ENCODE peak calls at places on chromosomes 6 and 20, in nine cellular contexts. Q, R, I, B, X, L, N, H and O are unnamed samples.
A peak's percentile ranks its signal among the peaks of the same experiment; 100 is the strongest.

GRCh38 chr6:72621243-72622093 is at the start of gene KCNQ5:
- DNase-seq in Q (peak; percentile 51), R (no peak), I (no peak), B (no peak), X (peak; percentile 84), L (no peak), N (peak; percentile 21), H (no peak), O (no peak)

GRCh38 chr20:37920270-37920669 is 17.3 kb downstream of the VSTM2L start:
- DNase-seq in Q (no peak), R (no peak), I (no peak), B (no peak), X (peak; percentile 62), L (no peak), N (no peak), H (no peak), O (no peak)

GRCh38 chr6:135438907-135439535 is 58.5 kb downstream of the AHI1 start:
- DNase-seq in Q (peak; percentile 49), R (no peak), I (no peak), B (no peak), X (peak; percentile 74), L (no peak), N (no peak), H (peak; percentile 38), O (peak; percentile 25)

GRCh38 chr6:115766745-115767462 is 293.8 kb downstream of the FRK start:
- DNase-seq in Q (no peak), R (no peak), I (no peak), B (no peak), X (no peak), L (no peak), N (no peak), H (no peak), O (no peak)

GRCh38 chr6:7727951-7728854 is 2.3 kb downstream of the BMP6 start:
- DNase-seq in Q (peak; percentile 26), R (no peak), I (peak; percentile 49), B (no peak), X (peak; percentile 45), L (no peak), N (peak; percentile 44), H (no peak), O (no peak)

GRCh38 chr20:20832715-20833114 is 120.3 kb upstream of the RALGAPA2 start:
- DNase-seq in Q (no peak), R (no peak), I (no peak), B (no peak), X (no peak), L (no peak), N (no peak), H (no peak), O (no peak)

GRCh38 chr6:155026366-155027045 is 31.4 kb downstream of the TIAM2 start:
- DNase-seq in Q (peak; percentile 93), R (no peak), I (no peak), B (no peak), X (no peak), L (no peak), N (no peak), H (peak; percentile 97), O (no peak)

GRCh38 chr20:50027611-50028105 is 44.9 kb downstream of the SNAI1 start:
- DNase-seq in Q (peak; percentile 89), R (no peak), I (peak; percentile 87), B (no peak), X (no peak), L (no peak), N (peak; percentile 39), H (peak; percentile 91), O (no peak)

GRCh38 chr6:26660096-26660425 is 515 bp upstream of the ZNF322 start:
- DNase-seq in Q (no peak), R (no peak), I (no peak), B (no peak), X (peak; percentile 67), L (peak; percentile 92), N (no peak), H (peak; percentile 25), O (no peak)

GRCh38 chr20:40524071-40524470 is 165.0 kb downstream of the MAFB start:
- DNase-seq in Q (no peak), R (no peak), I (no peak), B (no peak), X (no peak), L (no peak), N (no peak), H (peak; percentile 27), O (no peak)

GRCh38 chr6:47437592-47437991 is 40.0 kb upstream of the CD2AP start:
- DNase-seq in Q (no peak), R (no peak), I (no peak), B (no peak), X (no peak), L (no peak), N (no peak), H (no peak), O (no peak)

GRCh38 chr6:134060491-134061106 is 8.2 kb upstream of the SLC2A12 start:
- DNase-seq in Q (peak; percentile 85), R (no peak), I (no peak), B (no peak), X (no peak), L (no peak), N (no peak), H (peak; percentile 47), O (no peak)

GRCh38 chr6:11058406-11058805 is 14.3 kb upstream of the ELOVL2 start:
- DNase-seq in Q (no peak), R (no peak), I (no peak), B (no peak), X (no peak), L (no peak), N (no peak), H (peak; percentile 62), O (no peak)